ENCODE peak calls at places on chromosome 5, in eight cellular contexts. One of them, this sample, is unnamed.

GRCh38 chr5:124662261-124662781 is 84.1 kb downstream of the ZNF608 start:
- DNase-seq in Caco-2: peak; percentile 65
- DNase-seq in K562: peak; percentile 56
- DNase-seq in effector memory CD4-positive, alpha-beta T cell: no peak
- DNase-seq in psoas muscle: no peak
- DNase-seq in mammary epithelial cell: peak; percentile 35
- DNase-seq in iPS DF 6.9: no peak
- DNase-seq in fibroblast of lung: no peak
- DNase-seq in this sample: no peak

GRCh38 chr5:84181093-84181492 is 203.6 kb downstream of the EDIL3 start:
- DNase-seq in effector memory CD4-positive, alpha-beta T cell: no peak
- DNase-seq in K562: no peak
- DNase-seq in fibroblast of lung: no peak
- DNase-seq in psoas muscle: no peak
- DNase-seq in iPS DF 6.9: no peak
- DNase-seq in mammary epithelial cell: no peak
- DNase-seq in Caco-2: no peak
- DNase-seq in this sample: peak; percentile 20

GRCh38 chr5:124806026-124806856 is 59.8 kb upstream of the ZNF608 start:
- DNase-seq in mammary epithelial cell: peak; percentile 88
- DNase-seq in K562: peak; percentile 62
- DNase-seq in iPS DF 6.9: peak; percentile 18
- DNase-seq in fibroblast of lung: peak; percentile 80
- DNase-seq in psoas muscle: peak; percentile 68
- DNase-seq in Caco-2: no peak
- DNase-seq in effector memory CD4-positive, alpha-beta T cell: no peak
- DNase-seq in this sample: peak; percentile 94

GRCh38 chr5:36646507-36647023 is 40.2 kb downstream of the SLC1A3 start:
- DNase-seq in K562: no peak
- DNase-seq in effector memory CD4-positive, alpha-beta T cell: no peak
- DNase-seq in psoas muscle: no peak
- DNase-seq in mammary epithelial cell: no peak
- DNase-seq in iPS DF 6.9: no peak
- DNase-seq in Caco-2: peak; percentile 33
- DNase-seq in fibroblast of lung: no peak
- DNase-seq in this sample: no peak

GRCh38 chr5:170427672-170428236 is 38.6 kb upstream of the KCNMB1 start:
- DNase-seq in Caco-2: no peak
- DNase-seq in mammary epithelial cell: no peak
- DNase-seq in effector memory CD4-positive, alpha-beta T cell: no peak
- DNase-seq in K562: no peak
- DNase-seq in psoas muscle: no peak
- DNase-seq in iPS DF 6.9: no peak
- DNase-seq in fibroblast of lung: peak; percentile 52
- DNase-seq in this sample: peak; percentile 19

GRCh38 chr5:120396186-120396585 is 67.9 kb upstream of the PRR16 start:
- DNase-seq in psoas muscle: no peak
- DNase-seq in Caco-2: no peak
- DNase-seq in fibroblast of lung: peak; percentile 45
- DNase-seq in iPS DF 6.9: no peak
- DNase-seq in mammary epithelial cell: peak; percentile 66
- DNase-seq in effector memory CD4-positive, alpha-beta T cell: no peak
- DNase-seq in K562: no peak
- DNase-seq in this sample: no peak

GRCh38 chr5:116137544-116138378 is 52.9 kb downstream of the COMMD10 start:
- DNase-seq in effector memory CD4-positive, alpha-beta T cell: no peak
- DNase-seq in iPS DF 6.9: peak; percentile 4
- DNase-seq in fibroblast of lung: peak; percentile 80
- DNase-seq in mammary epithelial cell: peak; percentile 27
- DNase-seq in psoas muscle: no peak
- DNase-seq in K562: peak; percentile 27
- DNase-seq in Caco-2: peak; percentile 54
- DNase-seq in this sample: peak; percentile 62

GRCh38 chr5:143921525-143922311 is 109.8 kb downstream of the HMHB1 start:
- DNase-seq in iPS DF 6.9: no peak
- DNase-seq in K562: no peak
- DNase-seq in mammary epithelial cell: peak; percentile 83
- DNase-seq in effector memory CD4-positive, alpha-beta T cell: no peak
- DNase-seq in psoas muscle: no peak
- DNase-seq in fibroblast of lung: peak; percentile 88
- DNase-seq in Caco-2: no peak
- DNase-seq in this sample: peak; percentile 92

GRCh38 chr5:170305016-170305645 is 7.6 kb upstream of the LCP2 start:
- DNase-seq in fibroblast of lung: no peak
- DNase-seq in psoas muscle: no peak
- DNase-seq in Caco-2: no peak
- DNase-seq in mammary epithelial cell: no peak
- DNase-seq in K562: no peak
- DNase-seq in effector memory CD4-positive, alpha-beta T cell: no peak
- DNase-seq in iPS DF 6.9: no peak
- DNase-seq in this sample: no peak

GRCh38 chr5:127785098-127785927 is 82.1 kb downstream of the CCDC192 start:
- DNase-seq in fibroblast of lung: peak; percentile 85
- DNase-seq in mammary epithelial cell: peak; percentile 89
- DNase-seq in psoas muscle: no peak
- DNase-seq in Caco-2: peak; percentile 37
- DNase-seq in effector memory CD4-positive, alpha-beta T cell: no peak
- DNase-seq in K562: no peak
- DNase-seq in iPS DF 6.9: no peak
- DNase-seq in this sample: no peak

GRCh38 chr5:20476016-20476415 is 488.0 kb upstream of the CDH18 start:
- DNase-seq in Caco-2: no peak
- DNase-seq in mammary epithelial cell: peak; percentile 5
- DNase-seq in fibroblast of lung: no peak
- DNase-seq in K562: no peak
- DNase-seq in effector memory CD4-positive, alpha-beta T cell: no peak
- DNase-seq in iPS DF 6.9: no peak
- DNase-seq in psoas muscle: no peak
- DNase-seq in this sample: no peak

GRCh38 chr5:135169753-135170152 is 135.7 kb upstream of the PITX1 start:
- DNase-seq in Caco-2: no peak
- DNase-seq in K562: no peak
- DNase-seq in mammary epithelial cell: no peak
- DNase-seq in iPS DF 6.9: no peak
- DNase-seq in psoas muscle: no peak
- DNase-seq in fibroblast of lung: no peak
- DNase-seq in effector memory CD4-positive, alpha-beta T cell: no peak
- DNase-seq in this sample: no peak

GRCh38 chr5:135162661-135163265 is 128.7 kb upstream of the PITX1 start:
- DNase-seq in psoas muscle: no peak
- DNase-seq in Caco-2: no peak
- DNase-seq in mammary epithelial cell: no peak
- DNase-seq in effector memory CD4-positive, alpha-beta T cell: no peak
- DNase-seq in iPS DF 6.9: no peak
- DNase-seq in fibroblast of lung: no peak
- DNase-seq in K562: peak; percentile 34
- DNase-seq in this sample: no peak

GRCh38 chr5:135163964-135164363 is 129.9 kb upstream of the PITX1 start:
- DNase-seq in effector memory CD4-positive, alpha-beta T cell: no peak
- DNase-seq in K562: no peak
- DNase-seq in psoas muscle: no peak
- DNase-seq in iPS DF 6.9: no peak
- DNase-seq in fibroblast of lung: no peak
- DNase-seq in Caco-2: no peak
- DNase-seq in mammary epithelial cell: no peak
- DNase-seq in this sample: no peak

GRCh38 chr5:135163391-135163790 is 129.4 kb upstream of the PITX1 start:
- DNase-seq in psoas muscle: no peak
- DNase-seq in effector memory CD4-positive, alpha-beta T cell: no peak
- DNase-seq in K562: no peak
- DNase-seq in iPS DF 6.9: no peak
- DNase-seq in mammary epithelial cell: no peak
- DNase-seq in Caco-2: no peak
- DNase-seq in fibroblast of lung: no peak
- DNase-seq in this sample: no peak

DNA sequence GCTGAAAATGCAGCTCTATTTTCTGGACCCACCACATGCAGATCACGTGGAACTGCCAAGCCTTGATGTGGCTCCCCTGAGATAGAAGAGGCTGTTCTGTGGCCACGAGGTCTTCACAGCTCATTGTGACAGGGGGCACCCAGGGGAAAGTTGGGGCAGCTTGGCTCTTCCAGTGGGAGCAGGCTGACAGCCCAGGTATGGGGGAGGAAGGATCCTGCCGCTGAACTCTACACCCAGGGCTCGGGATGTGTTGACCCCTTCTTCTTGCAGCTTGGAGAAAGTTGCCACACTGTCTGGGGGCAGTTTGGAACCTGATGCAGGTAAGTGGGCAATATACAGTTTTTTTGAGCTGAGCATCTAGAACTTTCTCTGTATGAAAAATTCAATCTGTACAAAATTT is 133.6 kb upstream of the PITX1 start:
- DNase-seq in fibroblast of lung: no peak
- DNase-seq in iPS DF 6.9: no peak
- DNase-seq in Caco-2: no peak
- DNase-seq in psoas muscle: no peak
- DNase-seq in effector memory CD4-positive, alpha-beta T cell: no peak
- DNase-seq in K562: no peak
- DNase-seq in mammary epithelial cell: no peak
- DNase-seq in this sample: no peak
- H3K27me3 ChIP-seq in fibroblast of lung: peaks cover 32% of the 10 kb centered on the region
- H3K27me3 ChIP-seq in iPS DF 6.9: peaks cover 1% of the 10 kb centered on the region
- H3K27me3 ChIP-seq in Caco-2: no peaks in the 10 kb centered on the region
- H3K27me3 ChIP-seq in psoas muscle: no peaks in the 10 kb centered on the region
- H3K27me3 ChIP-seq in effector memory CD4-positive, alpha-beta T cell: no peaks in the 10 kb centered on the region
- H3K27me3 ChIP-seq in K562: no peaks in the 10 kb centered on the region
- H3K27me3 ChIP-seq in mammary epithelial cell: no peaks in the 10 kb centered on the region
- H3K27me3 ChIP-seq in this sample: peaks cover 98% of the 10 kb centered on the region

GRCh38 chr5:1078206-1078605 is 33.7 kb downstream of the SLC12A7 start:
- DNase-seq in mammary epithelial cell: no peak
- DNase-seq in Caco-2: no peak
- DNase-seq in effector memory CD4-positive, alpha-beta T cell: no peak
- DNase-seq in iPS DF 6.9: no peak
- DNase-seq in fibroblast of lung: no peak
- DNase-seq in K562: no peak
- DNase-seq in psoas muscle: no peak
- DNase-seq in this sample: no peak

GRCh38 chr5:1078851-1079250 is 33.0 kb downstream of the SLC12A7 start:
- DNase-seq in effector memory CD4-positive, alpha-beta T cell: no peak
- DNase-seq in K562: no peak
- DNase-seq in mammary epithelial cell: no peak
- DNase-seq in Caco-2: no peak
- DNase-seq in fibroblast of lung: no peak
- DNase-seq in psoas muscle: no peak
- DNase-seq in iPS DF 6.9: no peak
- DNase-seq in this sample: no peak

GRCh38 chr5:1076406-1076805 is 35.5 kb downstream of the SLC12A7 start:
- DNase-seq in K562: no peak
- DNase-seq in effector memory CD4-positive, alpha-beta T cell: no peak
- DNase-seq in iPS DF 6.9: no peak
- DNase-seq in fibroblast of lung: no peak
- DNase-seq in mammary epithelial cell: no peak
- DNase-seq in Caco-2: no peak
- DNase-seq in psoas muscle: no peak
- DNase-seq in this sample: no peak

GRCh38 chr5:1077026-1077425 is 34.8 kb downstream of the SLC12A7 start:
- DNase-seq in fibroblast of lung: no peak
- DNase-seq in psoas muscle: no peak
- DNase-seq in mammary epithelial cell: no peak
- DNase-seq in effector memory CD4-positive, alpha-beta T cell: no peak
- DNase-seq in K562: no peak
- DNase-seq in Caco-2: no peak
- DNase-seq in iPS DF 6.9: no peak
- DNase-seq in this sample: no peak

GRCh38 chr5:1077491-1078020 is 34.3 kb downstream of the SLC12A7 start:
- DNase-seq in Caco-2: no peak
- DNase-seq in K562: no peak
- DNase-seq in fibroblast of lung: no peak
- DNase-seq in psoas muscle: no peak
- DNase-seq in iPS DF 6.9: no peak
- DNase-seq in mammary epithelial cell: no peak
- DNase-seq in effector memory CD4-positive, alpha-beta T cell: no peak
- DNase-seq in this sample: no peak
- H3K9me3 ChIP-seq in Caco-2: no peaks in the 10 kb centered on the region
- H3K9me3 ChIP-seq in K562: no peaks in the 10 kb centered on the region
- H3K9me3 ChIP-seq in fibroblast of lung: no peaks in the 10 kb centered on the region
- H3K9me3 ChIP-seq in psoas muscle: no peaks in the 10 kb centered on the region
- H3K9me3 ChIP-seq in iPS DF 6.9: no peaks in the 10 kb centered on the region
- H3K9me3 ChIP-seq in mammary epithelial cell: no peaks in the 10 kb centered on the region
- H3K9me3 ChIP-seq in effector memory CD4-positive, alpha-beta T cell: no peaks in the 10 kb centered on the region
- H3K9me3 ChIP-seq in this sample: no peaks in the 10 kb centered on the region

DNA sequence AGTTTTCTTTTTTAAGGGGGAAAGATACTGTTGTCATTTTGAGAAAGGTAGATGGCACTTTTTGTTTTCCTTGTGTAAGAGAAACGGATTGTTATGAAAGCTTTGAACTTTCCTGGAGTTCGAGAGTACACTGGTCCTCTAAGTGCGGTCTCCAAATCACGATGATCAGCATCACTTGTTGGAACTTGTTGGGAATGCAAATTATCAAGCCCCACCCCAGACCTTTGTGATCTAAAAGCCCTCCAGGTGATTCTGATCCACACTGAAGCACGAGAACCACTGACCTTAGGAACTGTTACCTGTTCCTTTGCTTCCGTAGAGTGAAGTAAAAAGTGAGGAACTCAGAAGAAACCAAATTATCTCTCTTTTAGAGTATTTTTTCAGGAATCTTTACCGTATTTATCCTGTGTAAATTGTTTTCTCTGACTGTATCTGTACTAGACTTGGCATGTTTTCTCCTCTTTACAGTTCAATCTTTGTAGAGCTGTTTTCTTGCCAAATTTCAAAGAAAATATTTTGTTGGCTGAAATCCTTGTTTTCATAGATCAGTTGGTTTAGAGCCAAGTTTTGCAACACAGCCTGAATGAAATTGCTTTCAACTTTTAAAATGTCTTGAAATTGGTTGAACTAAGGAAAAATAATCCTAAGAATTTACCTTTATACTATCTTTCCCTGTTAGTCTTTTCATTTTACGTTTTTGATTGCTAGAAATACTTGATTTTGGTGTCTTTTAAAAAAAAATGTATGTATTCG is 4.0 kb downstream of the MAT2B start:
- DNase-seq in iPS DF 6.9: no peak
- DNase-seq in Caco-2: peak; percentile 36
- DNase-seq in psoas muscle: no peak
- DNase-seq in effector memory CD4-positive, alpha-beta T cell: no peak
- DNase-seq in K562: peak; percentile 7
- DNase-seq in fibroblast of lung: peak; percentile 91
- DNase-seq in mammary epithelial cell: peak; percentile 93
- DNase-seq in this sample: peak; percentile 87
- H3K4me3 ChIP-seq in iPS DF 6.9: no peak overlapping the region
- H3K4me3 ChIP-seq in Caco-2: no peak overlapping the region
- H3K4me3 ChIP-seq in psoas muscle: peak overlapping the region; percentile 41
- H3K4me3 ChIP-seq in effector memory CD4-positive, alpha-beta T cell: peak overlapping the region; percentile 40
- H3K4me3 ChIP-seq in K562: no peak overlapping the region
- H3K4me3 ChIP-seq in fibroblast of lung: peak overlapping the region; percentile 25
- H3K4me3 ChIP-seq in mammary epithelial cell: peak overlapping the region; percentile 53
- H3K4me3 ChIP-seq in this sample: no peak overlapping the region

DNA sequence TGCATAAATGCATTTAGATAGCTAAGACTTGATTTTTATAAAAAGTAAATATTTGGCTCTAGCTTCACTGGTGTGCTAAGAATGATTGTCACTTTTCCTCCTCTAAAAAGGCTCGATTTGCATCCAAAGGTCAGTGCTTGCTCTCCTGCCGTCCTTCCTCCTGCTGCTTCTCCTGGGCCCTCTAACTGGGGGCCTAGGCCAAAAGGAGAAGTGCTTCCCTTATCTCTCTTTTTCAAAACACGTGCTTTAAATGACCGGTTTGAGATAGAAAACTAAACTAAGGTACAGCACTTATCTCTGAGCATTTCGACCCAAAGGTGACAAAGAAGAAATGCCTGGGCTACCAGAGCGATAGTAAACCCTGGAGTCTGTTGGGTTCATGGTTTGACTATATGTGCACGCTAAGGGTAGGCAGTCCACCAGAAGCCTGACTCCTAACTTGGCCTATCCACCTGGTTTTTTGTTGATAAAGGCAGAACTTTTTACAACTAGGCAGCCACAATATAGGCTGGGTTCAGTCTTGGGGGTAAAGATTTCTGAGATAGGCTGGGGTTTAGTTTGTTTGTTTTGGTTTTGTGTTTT is 3.9 kb downstream of the NR2F1-AS1 start:
- DNase-seq in effector memory CD4-positive, alpha-beta T cell: no peak
- DNase-seq in mammary epithelial cell: no peak
- DNase-seq in Caco-2: peak; percentile 9
- DNase-seq in K562: no peak
- DNase-seq in psoas muscle: no peak
- DNase-seq in fibroblast of lung: no peak
- DNase-seq in iPS DF 6.9: no peak
- DNase-seq in this sample: no peak
- H3K27me3 ChIP-seq in effector memory CD4-positive, alpha-beta T cell: peaks cover 75% of the 10 kb centered on the region
- H3K27me3 ChIP-seq in mammary epithelial cell: no peaks in the 10 kb centered on the region
- H3K27me3 ChIP-seq in Caco-2: peaks cover 1% of the 10 kb centered on the region
- H3K27me3 ChIP-seq in K562: peaks cover 20% of the 10 kb centered on the region
- H3K27me3 ChIP-seq in psoas muscle: peaks cover 6% of the 10 kb centered on the region
- H3K27me3 ChIP-seq in fibroblast of lung: no peaks in the 10 kb centered on the region
- H3K27me3 ChIP-seq in iPS DF 6.9: peaks cover 84% of the 10 kb centered on the region
- H3K27me3 ChIP-seq in this sample: peaks cover 97% of the 10 kb centered on the region

This sample was measured in cardiac muscle cell.